ENCODE peak calls at places on chromosomes 6 and 20, in eight cellular contexts. One of them, this sample, is unnamed.

GRCh38 chr20:32965581-32966373 is 38.5 kb downstream of the SUN5 start:
- DNase-seq in activated CD4-positive, alpha-beta T cell treated with anti-CD3 and anti-CD28 coated beads, Interleukin-2, amount 50 U/mL, for 48 hours: no peak
- DNase-seq in T-helper 2 cell: peak
- DNase-seq in A549: no peak
- DNase-seq in bronchial epithelial cell: no peak
- DNase-seq in SJSA1: no peak
- DNase-seq in NCI-H1105: no peak
- DNase-seq in A172: no peak
- DNase-seq in this sample: no peak

GRCh38 chr6:15945593-15946159 is 183.2 kb upstream of the MYLIP start:
- DNase-seq in bronchial epithelial cell: peak
- DNase-seq in A549: no peak
- DNase-seq in SJSA1: no peak
- DNase-seq in T-helper 2 cell: no peak
- DNase-seq in activated CD4-positive, alpha-beta T cell treated with anti-CD3 and anti-CD28 coated beads, Interleukin-2, amount 50 U/mL, for 48 hours: no peak
- DNase-seq in NCI-H1105: no peak
- DNase-seq in A172: peak
- DNase-seq in this sample: no peak

GRCh38 chr20:44765647-44766367 is 20.1 kb downstream of the KCNK15 start:
- DNase-seq in NCI-H1105: no peak
- DNase-seq in bronchial epithelial cell: peak
- DNase-seq in activated CD4-positive, alpha-beta T cell treated with anti-CD3 and anti-CD28 coated beads, Interleukin-2, amount 50 U/mL, for 48 hours: no peak
- DNase-seq in A172: peak
- DNase-seq in A549: no peak
- DNase-seq in SJSA1: no peak
- DNase-seq in T-helper 2 cell: no peak
- DNase-seq in this sample: no peak

GRCh38 chr6:108874470-108875160 is 26.4 kb downstream of the ARMC2 start:
- DNase-seq in A549: no peak
- DNase-seq in bronchial epithelial cell: no peak
- DNase-seq in NCI-H1105: no peak
- DNase-seq in A172: no peak
- DNase-seq in activated CD4-positive, alpha-beta T cell treated with anti-CD3 and anti-CD28 coated beads, Interleukin-2, amount 50 U/mL, for 48 hours: peak
- DNase-seq in T-helper 2 cell: peak
- DNase-seq in SJSA1: no peak
- DNase-seq in this sample: no peak

GRCh38 chr6:38346291-38347079 is 293.2 kb downstream of the BTBD9 start:
- DNase-seq in A172: peak
- DNase-seq in A549: no peak
- DNase-seq in activated CD4-positive, alpha-beta T cell treated with anti-CD3 and anti-CD28 coated beads, Interleukin-2, amount 50 U/mL, for 48 hours: no peak
- DNase-seq in bronchial epithelial cell: peak
- DNase-seq in NCI-H1105: no peak
- DNase-seq in SJSA1: peak
- DNase-seq in T-helper 2 cell: no peak
- DNase-seq in this sample: no peak

GRCh38 chr20:21360686-21361085 is 36.6 kb downstream of the NKX2-4 start:
- DNase-seq in NCI-H1105: no peak
- DNase-seq in A172: no peak
- DNase-seq in A549: no peak
- DNase-seq in bronchial epithelial cell: peak
- DNase-seq in T-helper 2 cell: no peak
- DNase-seq in SJSA1: no peak
- DNase-seq in activated CD4-positive, alpha-beta T cell treated with anti-CD3 and anti-CD28 coated beads, Interleukin-2, amount 50 U/mL, for 48 hours: no peak
- DNase-seq in this sample: no peak

GRCh38 chr20:9149796-9150195 is 80.9 kb downstream of the PLCB4 start:
- DNase-seq in SJSA1: no peak
- DNase-seq in NCI-H1105: no peak
- DNase-seq in bronchial epithelial cell: no peak
- DNase-seq in activated CD4-positive, alpha-beta T cell treated with anti-CD3 and anti-CD28 coated beads, Interleukin-2, amount 50 U/mL, for 48 hours: no peak
- DNase-seq in A549: no peak
- DNase-seq in T-helper 2 cell: no peak
- DNase-seq in A172: no peak
- DNase-seq in this sample: no peak

GRCh38 chr6:36290668-36291620 is 21.1 kb downstream of the PNPLA1 start:
- DNase-seq in bronchial epithelial cell: peak
- DNase-seq in T-helper 2 cell: no peak
- DNase-seq in activated CD4-positive, alpha-beta T cell treated with anti-CD3 and anti-CD28 coated beads, Interleukin-2, amount 50 U/mL, for 48 hours: no peak
- DNase-seq in A172: peak
- DNase-seq in NCI-H1105: no peak
- DNase-seq in SJSA1: no peak
- DNase-seq in A549: peak
- DNase-seq in this sample: no peak

GRCh38 chr6:54083301-54083700 is 27.9 kb upstream of the MLIP start:
- DNase-seq in A172: no peak
- DNase-seq in T-helper 2 cell: no peak
- DNase-seq in activated CD4-positive, alpha-beta T cell treated with anti-CD3 and anti-CD28 coated beads, Interleukin-2, amount 50 U/mL, for 48 hours: no peak
- DNase-seq in NCI-H1105: no peak
- DNase-seq in A549: no peak
- DNase-seq in SJSA1: no peak
- DNase-seq in bronchial epithelial cell: no peak
- DNase-seq in this sample: no peak

GRCh38 chr6:107491059-107491609 is 1.2 kb downstream of the SOBP start:
- DNase-seq in T-helper 2 cell: peak
- DNase-seq in NCI-H1105: peak
- DNase-seq in activated CD4-positive, alpha-beta T cell treated with anti-CD3 and anti-CD28 coated beads, Interleukin-2, amount 50 U/mL, for 48 hours: peak
- DNase-seq in SJSA1: peak
- DNase-seq in bronchial epithelial cell: no peak
- DNase-seq in A549: peak
- DNase-seq in A172: no peak
- DNase-seq in this sample: no peak

GRCh38 chr6:43878823-43879495 is 108.9 kb downstream of the VEGFA start:
- DNase-seq in NCI-H1105: no peak
- DNase-seq in bronchial epithelial cell: no peak
- DNase-seq in A172: no peak
- DNase-seq in A549: no peak
- DNase-seq in T-helper 2 cell: no peak
- DNase-seq in activated CD4-positive, alpha-beta T cell treated with anti-CD3 and anti-CD28 coated beads, Interleukin-2, amount 50 U/mL, for 48 hours: no peak
- DNase-seq in SJSA1: no peak
- DNase-seq in this sample: no peak

GRCh38 chr6:85047818-85048217 is 283.4 kb upstream of the TBX18 start:
- DNase-seq in activated CD4-positive, alpha-beta T cell treated with anti-CD3 and anti-CD28 coated beads, Interleukin-2, amount 50 U/mL, for 48 hours: no peak
- DNase-seq in bronchial epithelial cell: peak
- DNase-seq in T-helper 2 cell: no peak
- DNase-seq in A172: no peak
- DNase-seq in SJSA1: no peak
- DNase-seq in A549: no peak
- DNase-seq in NCI-H1105: no peak
- DNase-seq in this sample: no peak

GRCh38 chr6:33744895-33745546 is 1.7 kb downstream of the IP6K3 start:
- DNase-seq in T-helper 2 cell: no peak
- DNase-seq in bronchial epithelial cell: no peak
- DNase-seq in NCI-H1105: peak
- DNase-seq in A172: peak
- DNase-seq in SJSA1: peak
- DNase-seq in A549: no peak
- DNase-seq in activated CD4-positive, alpha-beta T cell treated with anti-CD3 and anti-CD28 coated beads, Interleukin-2, amount 50 U/mL, for 48 hours: no peak
- DNase-seq in this sample: no peak

GRCh38 chr20:31717478-31717946 is 5.2 kb downstream of the BCL2L1 start:
- DNase-seq in T-helper 2 cell: peak
- DNase-seq in A549: no peak
- DNase-seq in SJSA1: no peak
- DNase-seq in activated CD4-positive, alpha-beta T cell treated with anti-CD3 and anti-CD28 coated beads, Interleukin-2, amount 50 U/mL, for 48 hours: no peak
- DNase-seq in A172: no peak
- DNase-seq in bronchial epithelial cell: no peak
- DNase-seq in NCI-H1105: no peak
- DNase-seq in this sample: no peak

GRCh38 chr6:22071655-22072054 is 225.2 kb downstream of the PRL start:
- DNase-seq in T-helper 2 cell: no peak
- DNase-seq in A549: no peak
- DNase-seq in SJSA1: peak
- DNase-seq in bronchial epithelial cell: peak
- DNase-seq in NCI-H1105: no peak
- DNase-seq in A172: peak
- DNase-seq in activated CD4-positive, alpha-beta T cell treated with anti-CD3 and anti-CD28 coated beads, Interleukin-2, amount 50 U/mL, for 48 hours: no peak
- DNase-seq in this sample: no peak

GRCh38 chr20:58449703-58450138 is 60.7 kb downstream of the VAPB start:
- DNase-seq in activated CD4-positive, alpha-beta T cell treated with anti-CD3 and anti-CD28 coated beads, Interleukin-2, amount 50 U/mL, for 48 hours: no peak
- DNase-seq in A172: no peak
- DNase-seq in T-helper 2 cell: no peak
- DNase-seq in NCI-H1105: no peak
- DNase-seq in bronchial epithelial cell: no peak
- DNase-seq in SJSA1: no peak
- DNase-seq in A549: no peak
- DNase-seq in this sample: no peak

GRCh38 chr20:45010399-45010828 is 44.1 kb downstream of the STK4 start:
- DNase-seq in T-helper 2 cell: no peak
- DNase-seq in NCI-H1105: no peak
- DNase-seq in activated CD4-positive, alpha-beta T cell treated with anti-CD3 and anti-CD28 coated beads, Interleukin-2, amount 50 U/mL, for 48 hours: no peak
- DNase-seq in SJSA1: no peak
- DNase-seq in A172: peak
- DNase-seq in bronchial epithelial cell: peak
- DNase-seq in A549: no peak
- DNase-seq in this sample: no peak

GRCh38 chr6:159125977-159126376 is 43.2 kb upstream of the FNDC1 start:
- DNase-seq in NCI-H1105: no peak
- DNase-seq in activated CD4-positive, alpha-beta T cell treated with anti-CD3 and anti-CD28 coated beads, Interleukin-2, amount 50 U/mL, for 48 hours: no peak
- DNase-seq in A172: no peak
- DNase-seq in A549: no peak
- DNase-seq in SJSA1: no peak
- DNase-seq in bronchial epithelial cell: no peak
- DNase-seq in T-helper 2 cell: no peak
- DNase-seq in this sample: no peak

GRCh38 chr6:73455865-73456629 is 4.0 kb upstream of the CGAS start:
- DNase-seq in T-helper 2 cell: peak
- DNase-seq in SJSA1: no peak
- DNase-seq in A549: no peak
- DNase-seq in NCI-H1105: no peak
- DNase-seq in bronchial epithelial cell: peak
- DNase-seq in A172: no peak
- DNase-seq in activated CD4-positive, alpha-beta T cell treated with anti-CD3 and anti-CD28 coated beads, Interleukin-2, amount 50 U/mL, for 48 hours: no peak
- DNase-seq in this sample: no peak

GRCh38 chr6:4804095-4804494 is 27.9 kb downstream of the CDYL start:
- DNase-seq in activated CD4-positive, alpha-beta T cell treated with anti-CD3 and anti-CD28 coated beads, Interleukin-2, amount 50 U/mL, for 48 hours: peak
- DNase-seq in NCI-H1105: no peak
- DNase-seq in A172: peak
- DNase-seq in SJSA1: peak
- DNase-seq in bronchial epithelial cell: peak
- DNase-seq in T-helper 2 cell: no peak
- DNase-seq in A549: no peak
- DNase-seq in this sample: no peak

GRCh38 chr6:43402819-43403218 is 24.5 kb upstream of the ABCC10 start:
- DNase-seq in bronchial epithelial cell: no peak
- DNase-seq in activated CD4-positive, alpha-beta T cell treated with anti-CD3 and anti-CD28 coated beads, Interleukin-2, amount 50 U/mL, for 48 hours: no peak
- DNase-seq in NCI-H1105: no peak
- DNase-seq in A172: no peak
- DNase-seq in SJSA1: no peak
- DNase-seq in T-helper 2 cell: no peak
- DNase-seq in A549: peak
- DNase-seq in this sample: no peak

GRCh38 chr6:36832313-36832712 is 6.9 kb downstream of the CPNE5 start:
- DNase-seq in A172: no peak
- DNase-seq in NCI-H1105: no peak
- DNase-seq in SJSA1: no peak
- DNase-seq in T-helper 2 cell: no peak
- DNase-seq in A549: no peak
- DNase-seq in activated CD4-positive, alpha-beta T cell treated with anti-CD3 and anti-CD28 coated beads, Interleukin-2, amount 50 U/mL, for 48 hours: no peak
- DNase-seq in bronchial epithelial cell: no peak
- DNase-seq in this sample: no peak

GRCh38 chr20:40812415-40813212 is 123.6 kb upstream of the MAFB start:
- DNase-seq in NCI-H1105: no peak
- DNase-seq in SJSA1: no peak
- DNase-seq in activated CD4-positive, alpha-beta T cell treated with anti-CD3 and anti-CD28 coated beads, Interleukin-2, amount 50 U/mL, for 48 hours: no peak
- DNase-seq in A172: peak
- DNase-seq in bronchial epithelial cell: no peak
- DNase-seq in T-helper 2 cell: no peak
- DNase-seq in A549: no peak
- DNase-seq in this sample: no peak

GRCh38 chr6:92122746-92123145 is 1296.6 kb downstream of the EPHA7 start:
- DNase-seq in A172: no peak
- DNase-seq in SJSA1: no peak
- DNase-seq in activated CD4-positive, alpha-beta T cell treated with anti-CD3 and anti-CD28 coated beads, Interleukin-2, amount 50 U/mL, for 48 hours: no peak
- DNase-seq in T-helper 2 cell: no peak
- DNase-seq in bronchial epithelial cell: peak
- DNase-seq in NCI-H1105: peak
- DNase-seq in A549: no peak
- DNase-seq in this sample: no peak

GRCh38 chr20:25465398-25465797 is 57.9 kb downstream of the GINS1 start:
- DNase-seq in T-helper 2 cell: no peak
- DNase-seq in A172: no peak
- DNase-seq in bronchial epithelial cell: no peak
- DNase-seq in A549: no peak
- DNase-seq in SJSA1: no peak
- DNase-seq in activated CD4-positive, alpha-beta T cell treated with anti-CD3 and anti-CD28 coated beads, Interleukin-2, amount 50 U/mL, for 48 hours: no peak
- DNase-seq in NCI-H1105: no peak
- DNase-seq in this sample: no peak

GRCh38 chr20:5989539-5989938 is 39.1 kb downstream of the MCM8 start:
- DNase-seq in A549: peak
- DNase-seq in NCI-H1105: no peak
- DNase-seq in A172: no peak
- DNase-seq in SJSA1: no peak
- DNase-seq in bronchial epithelial cell: no peak
- DNase-seq in activated CD4-positive, alpha-beta T cell treated with anti-CD3 and anti-CD28 coated beads, Interleukin-2, amount 50 U/mL, for 48 hours: no peak
- DNase-seq in T-helper 2 cell: no peak
- DNase-seq in this sample: no peak

GRCh38 chr6:109795994-109796555 is 105.0 kb downstream of the FIG4 start:
- DNase-seq in T-helper 2 cell: no peak
- DNase-seq in bronchial epithelial cell: no peak
- DNase-seq in SJSA1: peak
- DNase-seq in NCI-H1105: no peak
- DNase-seq in activated CD4-positive, alpha-beta T cell treated with anti-CD3 and anti-CD28 coated beads, Interleukin-2, amount 50 U/mL, for 48 hours: no peak
- DNase-seq in A172: peak
- DNase-seq in A549: no peak
- DNase-seq in this sample: no peak

GRCh38 chr20:46789339-46789984 is 80.0 kb downstream of the SLC2A10 start:
- DNase-seq in T-helper 2 cell: no peak
- DNase-seq in SJSA1: no peak
- DNase-seq in NCI-H1105: no peak
- DNase-seq in A172: no peak
- DNase-seq in A549: no peak
- DNase-seq in bronchial epithelial cell: no peak
- DNase-seq in activated CD4-positive, alpha-beta T cell treated with anti-CD3 and anti-CD28 coated beads, Interleukin-2, amount 50 U/mL, for 48 hours: no peak
- DNase-seq in this sample: no peak

GRCh38 chr6:72580281-72580940 is 41.5 kb upstream of the KCNQ5 start:
- DNase-seq in A549: peak
- DNase-seq in T-helper 2 cell: peak
- DNase-seq in bronchial epithelial cell: peak
- DNase-seq in A172: peak
- DNase-seq in SJSA1: peak
- DNase-seq in activated CD4-positive, alpha-beta T cell treated with anti-CD3 and anti-CD28 coated beads, Interleukin-2, amount 50 U/mL, for 48 hours: no peak
- DNase-seq in NCI-H1105: peak
- DNase-seq in this sample: no peak

GRCh38 chr20:23668477-23668951 is 20.3 kb downstream of the CST4 start:
- DNase-seq in T-helper 2 cell: peak
- DNase-seq in A172: peak
- DNase-seq in SJSA1: peak
- DNase-seq in NCI-H1105: peak
- DNase-seq in A549: peak
- DNase-seq in activated CD4-positive, alpha-beta T cell treated with anti-CD3 and anti-CD28 coated beads, Interleukin-2, amount 50 U/mL, for 48 hours: peak
- DNase-seq in bronchial epithelial cell: peak
- DNase-seq in this sample: no peak

GRCh38 chr6:137452331-137452894 is 41.8 kb downstream of the OLIG3 start:
- DNase-seq in SJSA1: peak
- DNase-seq in T-helper 2 cell: no peak
- DNase-seq in A549: no peak
- DNase-seq in NCI-H1105: no peak
- DNase-seq in bronchial epithelial cell: no peak
- DNase-seq in A172: no peak
- DNase-seq in activated CD4-positive, alpha-beta T cell treated with anti-CD3 and anti-CD28 coated beads, Interleukin-2, amount 50 U/mL, for 48 hours: no peak
- DNase-seq in this sample: no peak

GRCh38 chr6:170297577-170298330 is 6.9 kb upstream of the DLL1 start:
- DNase-seq in bronchial epithelial cell: no peak
- DNase-seq in A549: no peak
- DNase-seq in A172: no peak
- DNase-seq in NCI-H1105: no peak
- DNase-seq in activated CD4-positive, alpha-beta T cell treated with anti-CD3 and anti-CD28 coated beads, Interleukin-2, amount 50 U/mL, for 48 hours: no peak
- DNase-seq in SJSA1: no peak
- DNase-seq in T-helper 2 cell: no peak
- DNase-seq in this sample: no peak

GRCh38 chr6:136863752-136864151 is 41.4 kb downstream of the PEX7 start:
- DNase-seq in activated CD4-positive, alpha-beta T cell treated with anti-CD3 and anti-CD28 coated beads, Interleukin-2, amount 50 U/mL, for 48 hours: no peak
- DNase-seq in SJSA1: no peak
- DNase-seq in T-helper 2 cell: no peak
- DNase-seq in bronchial epithelial cell: no peak
- DNase-seq in A172: no peak
- DNase-seq in A549: no peak
- DNase-seq in NCI-H1105: no peak
- DNase-seq in this sample: no peak

GRCh38 chr6:135534773-135535380 is 37.3 kb upstream of the AHI1 start:
- DNase-seq in bronchial epithelial cell: no peak
- DNase-seq in A549: no peak
- DNase-seq in T-helper 2 cell: no peak
- DNase-seq in A172: no peak
- DNase-seq in SJSA1: no peak
- DNase-seq in activated CD4-positive, alpha-beta T cell treated with anti-CD3 and anti-CD28 coated beads, Interleukin-2, amount 50 U/mL, for 48 hours: no peak
- DNase-seq in NCI-H1105: no peak
- DNase-seq in this sample: no peak